ENCODE peak calls at places on chromosomes 11 and 22, in eight cellular contexts. Y is small intestine, N is heart left ventricle, H is PC-3, G is aorta, F is PC-9, R is WERI-Rb-1, J is psoas muscle. Q is an unnamed sample. For H3K36me3, the result is how much of the 10 kb centered on the place peaks cover.

GRCh38 chr11:14373941-14374646 is 15.1 kb upstream of the RRAS2 start:
- DNase-seq in J (peak), R (no peak), N (peak), G (peak), F (no peak), H (peak), Y (peak), Q (no peak)

GRCh38 chr11:62497132-62497915 is 49.3 kb downstream of the AHNAK start:
- DNase-seq in G (no peak), H (peak), N (no peak), F (peak), R (peak), Y (peak), J (no peak), Q (no peak)

GRCh38 chr11:90701040-90701439 is 478.2 kb upstream of the CHORDC1 start:
- DNase-seq in H (no peak), N (no peak), F (no peak), R (no peak), G (no peak), Y (no peak), J (no peak), Q (no peak)

GRCh38 chr11:67006029-67006884 is 16.7 kb upstream of the SYT12 start:
- DNase-seq in F (peak), H (peak), J (peak), R (peak), G (no peak), N (peak), Y (no peak), Q (no peak)

GRCh38 chr11:33692013-33692504 is 8.6 kb downstream of the C11orf91 start:
- DNase-seq in G (peak), R (no peak), F (peak), Y (peak), N (peak), J (peak), H (peak), Q (no peak)

GRCh38 chr11:2577071-2578005 is 122.5 kb downstream of the KCNQ1OT1 start:
- DNase-seq in Y (no peak), F (no peak), N (peak), G (peak), H (no peak), J (peak), R (peak), Q (no peak)

GRCh38 chr11:67054851-67055523 is 1.7 kb upstream of the RHOD start:
- DNase-seq in G (no peak), N (peak), R (peak), F (peak), Y (peak), J (peak), H (peak), Q (no peak)

GRCh38 chr22:47316020-47316419 is 553.6 kb downstream of the TBC1D22A start:
- DNase-seq in Y (no peak), H (no peak), N (no peak), J (no peak), G (no peak), R (peak), F (no peak), Q (no peak)

GRCh38 chr11:74206746-74207145 is 35.7 kb downstream of the PPME1 start:
- DNase-seq in G (no peak), N (no peak), J (no peak), Y (no peak), R (no peak), H (no peak), F (no peak), Q (no peak)

DNA sequence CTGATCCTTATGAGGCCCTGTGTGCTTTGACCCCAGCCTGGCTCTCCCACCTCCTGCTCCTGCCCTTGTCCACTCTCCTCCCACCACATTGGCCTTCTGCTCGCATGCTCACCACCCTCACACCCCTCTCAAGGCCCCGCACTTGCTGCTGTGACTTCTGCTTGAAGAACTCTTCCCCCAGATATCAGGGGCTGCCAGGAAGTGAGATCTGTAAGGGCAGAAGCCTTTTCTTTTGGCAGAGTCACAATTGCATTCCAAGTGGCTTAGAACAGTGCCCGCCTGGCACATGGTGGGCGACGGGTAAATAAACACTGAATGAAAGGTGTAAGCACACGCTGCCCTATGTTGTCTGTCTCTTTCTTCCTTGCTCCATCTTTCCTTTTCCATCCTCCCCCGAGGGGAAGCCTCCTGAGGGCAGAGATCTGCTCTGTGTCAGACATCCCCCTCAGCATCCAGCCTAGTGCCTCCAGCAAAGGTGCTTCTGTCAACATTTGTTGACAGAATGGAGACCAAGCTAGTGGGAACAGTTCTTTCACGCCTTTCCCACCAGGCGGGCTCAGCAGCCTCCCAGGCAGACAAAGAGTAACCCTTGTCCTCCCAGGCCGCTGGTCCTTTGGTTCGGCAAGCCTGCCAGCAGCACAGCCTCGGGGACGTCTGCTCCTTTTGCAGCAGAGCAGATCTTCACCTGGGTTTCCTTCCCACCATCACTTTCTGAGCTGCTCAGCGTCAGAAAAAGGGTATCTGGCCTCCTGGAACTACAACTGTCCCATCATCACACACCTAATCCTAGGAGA is 10.0 kb upstream of the PEX26 start:
- DNase-seq in G (peak), N (no peak), R (no peak), Y (no peak), J (no peak), H (no peak), F (no peak), Q (no peak)
- H3K27ac ChIP-seq in G (peak), N (peak), R (no peak), Y (peak), J (peak), H (no peak), F (no peak), Q (peak)

DNA sequence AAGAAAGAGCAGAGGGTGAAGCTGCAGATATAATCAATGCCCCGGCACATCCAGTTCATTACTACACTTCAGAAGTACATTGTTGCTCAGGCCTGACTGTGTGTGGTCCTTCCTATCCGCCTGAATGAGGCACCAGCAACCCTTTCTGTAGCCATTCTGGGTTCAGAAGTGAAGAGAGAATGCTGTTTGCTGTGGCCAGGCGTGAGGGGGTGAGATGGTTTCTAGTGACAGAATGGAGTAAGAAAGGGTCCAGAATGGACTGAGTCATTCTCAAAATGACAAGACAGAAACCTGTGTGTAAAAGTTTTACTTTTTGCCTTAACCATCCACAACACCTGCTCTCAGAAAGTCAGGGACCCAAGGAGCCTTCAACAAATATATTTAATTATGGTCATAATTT is 334.8 kb downstream of the GUCY1A2 start:
- DNase-seq in R (no peak), Y (no peak), H (no peak), N (no peak), F (no peak), J (no peak), G (no peak), Q (no peak)
- H3K36me3 ChIP-seq in R (under half), Y (under half), H (under half), N (under half), F (under half), J (under half), G (under half), Q (under half)

DNA sequence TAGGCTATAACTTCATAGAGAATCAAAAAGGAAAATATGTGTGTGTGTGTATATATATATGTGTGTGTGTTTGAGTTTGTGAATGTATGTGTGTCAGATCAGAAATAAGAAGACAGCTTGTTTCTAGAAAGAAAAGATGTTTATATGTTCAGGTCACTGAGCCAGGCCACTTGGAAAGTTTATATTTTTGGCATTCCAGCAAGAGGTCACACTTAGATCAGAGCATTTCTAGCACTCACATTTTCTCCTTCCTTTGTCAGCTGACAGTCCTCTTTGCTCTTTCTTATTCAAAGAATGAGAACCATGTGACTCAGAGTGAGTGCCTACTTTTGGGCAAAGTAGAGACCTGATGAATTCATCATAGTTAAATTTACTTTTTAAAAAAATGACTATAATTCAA is 22.9 kb downstream of the RAB38 start:
- DNase-seq in G (no peak), J (no peak), N (no peak), H (no peak), R (no peak), F (no peak), Y (no peak), Q (no peak)
- H3K27ac ChIP-seq in G (no peak), J (no peak), N (no peak), H (no peak), R (no peak), F (no peak), Y (no peak), Q (no peak)

GRCh38 chr22:26621663-26622062 is at the start of gene CRYBA4:
- DNase-seq in N (no peak), J (no peak), H (no peak), F (no peak), G (no peak), R (no peak), Y (no peak), Q (no peak)
- H3K36me3 ChIP-seq in N (under half), J (under half), H (under half), F (under half), G (under half), R (under half), Y (under half), Q (under half)

DNA sequence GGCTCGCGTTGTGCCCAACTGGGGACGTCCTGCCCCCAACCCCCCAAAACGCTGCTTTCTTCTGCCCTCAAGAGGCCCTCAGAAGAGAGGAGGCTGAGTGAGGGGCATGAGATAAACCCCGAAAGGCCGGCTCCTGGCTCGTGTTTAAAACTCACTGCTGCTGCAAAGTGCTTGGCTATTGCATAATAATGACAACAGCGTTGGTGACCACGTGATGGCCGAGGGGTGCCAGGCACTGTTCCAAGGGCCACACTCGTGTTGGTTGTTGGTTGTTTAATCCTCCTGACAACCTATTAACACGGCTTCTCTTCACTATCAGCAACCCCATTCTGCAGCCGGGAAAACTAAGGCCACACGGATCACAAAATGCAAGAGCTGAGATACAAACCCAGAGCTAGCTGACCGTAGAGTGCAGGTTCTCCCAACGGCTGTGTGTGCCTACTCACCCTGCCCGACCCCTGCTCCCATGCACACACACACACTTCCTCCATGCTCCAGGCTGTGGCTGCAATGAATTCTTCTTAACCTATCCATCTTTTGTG is 51.0 kb downstream of the ANO1 start:
- DNase-seq in R (no peak), F (no peak), G (no peak), N (no peak), H (no peak), Y (no peak), J (no peak), Q (no peak)
- H3K27ac ChIP-seq in R (no peak), F (no peak), G (peak), N (peak), H (no peak), Y (no peak), J (no peak), Q (no peak)

Q was measured in esophagus squamous epithelium.